ENCODE peak calls at places on chromosomes 7 and 10, in four cellular contexts. S is PC-9, A is M059J, N is OCI-M1. U is an unnamed sample.

GRCh38 chr7:1366801-1367405 is 92.4 kb downstream of the MICALL2 start:
- DNase-seq in A (no peak), N (no peak), S (no peak), U (no peak)

GRCh38 chr7:112752576-112752975 is 37.6 kb downstream of the TMEM168 start:
- DNase-seq in N (peak), S (no peak), A (no peak), U (no peak)

GRCh38 chr7:123120286-123120685 is 79.5 kb downstream of the SLC13A1 start:
- DNase-seq in N (no peak), S (no peak), A (no peak), U (peak)

GRCh38 chr10:77970869-77971803 is 44.6 kb upstream of the DLG5 start:
- DNase-seq in A (peak), S (no peak), N (peak), U (peak)

GRCh38 chr7:17099083-17099973 is 199.1 kb upstream of the AHR start:
- DNase-seq in N (no peak), A (peak), S (peak), U (peak)

GRCh38 chr10:97475936-97476594 is 22.2 kb downstream of the MMS19 start:
- DNase-seq in S (no peak), N (no peak), A (no peak), U (no peak)

GRCh38 chr7:11988186-11988585 is 156.2 kb upstream of the THSD7A start:
- DNase-seq in A (no peak), N (no peak), S (no peak), U (no peak)

GRCh38 chr7:139869886-139870285 is 40.8 kb downstream of the TBXAS1 start:
- DNase-seq in N (no peak), A (no peak), S (no peak), U (no peak)

GRCh38 chr10:61456095-61456789 is 3.1 kb upstream of the TMEM26 start:
- DNase-seq in S (no peak), N (no peak), A (peak), U (no peak)

GRCh38 chr7:130305677-130306076 is 12.7 kb downstream of the CPA4 start:
- DNase-seq in N (no peak), S (no peak), A (no peak), U (no peak)

GRCh38 chr10:103153302-103153759 is 39.7 kb downstream of the NT5C2 start:
- DNase-seq in S (no peak), A (no peak), N (no peak), U (no peak)

GRCh38 chr10:397321-398068 is 262.2 kb downstream of the ZMYND11 start:
- DNase-seq in A (no peak), N (no peak), S (no peak), U (no peak)

GRCh38 chr7:18262054-18262453 is 233.5 kb upstream of the HDAC9 start:
- DNase-seq in N (peak), A (peak), S (no peak), U (no peak)

GRCh38 chr7:1331026-1331425 is 98.4 kb downstream of the UNCX start:
- DNase-seq in S (no peak), A (no peak), N (no peak), U (no peak)

U was measured in RPMI7951.